ENCODE peak calls at places on chromosomes 1 and 21, in four cellular contexts. P, E, R and Y are unnamed samples.

GRCh38 chr1:101162736-101163405 is 73.9 kb upstream of the S1PR1 start:
- DNase-seq in P (no peak), E (no peak), R (no peak), Y (no peak)

GRCh38 chr21:17726047-17726446 is 93.1 kb downstream of the C21orf91 start:
- DNase-seq in E (peak), P (no peak), R (peak), Y (no peak)

GRCh38 chr1:162914601-162915000 is 53.6 kb upstream of the CCDC190 start:
- DNase-seq in E (no peak), P (no peak), R (no peak), Y (no peak)

GRCh38 chr1:20442920-20443625 is 42.9 kb downstream of the CAMK2N1 start:
- DNase-seq in E (no peak), P (no peak), R (peak), Y (no peak)

GRCh38 chr1:155513300-155513926 is 49.2 kb downstream of the ASH1L start:
- DNase-seq in E (no peak), P (no peak), R (peak), Y (no peak)

GRCh38 chr21:35346697-35347096 is 297.6 kb upstream of the RUNX1 start:
- DNase-seq in P (no peak), E (no peak), R (no peak), Y (no peak)

GRCh38 chr1:243939167-243939848 is 89.3 kb upstream of the AKT3 start:
- DNase-seq in E (no peak), P (no peak), R (no peak), Y (no peak)

GRCh38 chr1:3762873-3763228 is 9.7 kb upstream of the SMIM1 start:
- DNase-seq in R (no peak), P (no peak), E (no peak), Y (no peak)

GRCh38 chr1:170864238-170864637 is 71.1 kb upstream of the MROH9 start:
- DNase-seq in R (no peak), E (no peak), P (no peak), Y (no peak)

GRCh38 chr1:165928075-165928731 is 100.8 kb downstream of the UCK2 start:
- DNase-seq in E (peak), R (peak), P (no peak), Y (no peak)

GRCh38 chr1:69167876-69168275 is 399.8 kb upstream of the LRRC7 start:
- DNase-seq in E (no peak), R (no peak), P (no peak), Y (no peak)

GRCh38 chr1:29453502-29454240 is 217.3 kb downstream of the PTPRU start:
- DNase-seq in E (peak), R (peak), P (peak), Y (no peak)

GRCh38 chr1:88799433-88799832 is 91.9 kb downstream of the GTF2B start:
- DNase-seq in R (no peak), E (no peak), P (no peak), Y (no peak)

GRCh38 chr1:6140413-6140812 is 39.7 kb downstream of the CHD5 start:
- DNase-seq in P (no peak), R (no peak), E (no peak), Y (no peak)

GRCh38 chr1:100597069-100597741 is 59.3 kb downstream of the GPR88 start:
- DNase-seq in R (peak), E (no peak), P (no peak), Y (no peak)

GRCh38 chr1:154466879-154467767 is 34.9 kb upstream of the TDRD10 start:
- DNase-seq in P (no peak), R (no peak), E (no peak), Y (no peak)

GRCh38 chr1:59879556-59879955 is 47.0 kb downstream of the CYP2J2 start:
- DNase-seq in R (peak), P (no peak), E (peak), Y (peak)

GRCh38 chr1:32963746-32964460 is 706 bp downstream of the RNF19B start:
- DNase-seq in R (peak), P (peak), E (no peak), Y (peak)
- TF ChIP-seq POLR2AphosphoS5 in R (no peak), P (no peak), E (no peak), Y (peak)

DNA sequence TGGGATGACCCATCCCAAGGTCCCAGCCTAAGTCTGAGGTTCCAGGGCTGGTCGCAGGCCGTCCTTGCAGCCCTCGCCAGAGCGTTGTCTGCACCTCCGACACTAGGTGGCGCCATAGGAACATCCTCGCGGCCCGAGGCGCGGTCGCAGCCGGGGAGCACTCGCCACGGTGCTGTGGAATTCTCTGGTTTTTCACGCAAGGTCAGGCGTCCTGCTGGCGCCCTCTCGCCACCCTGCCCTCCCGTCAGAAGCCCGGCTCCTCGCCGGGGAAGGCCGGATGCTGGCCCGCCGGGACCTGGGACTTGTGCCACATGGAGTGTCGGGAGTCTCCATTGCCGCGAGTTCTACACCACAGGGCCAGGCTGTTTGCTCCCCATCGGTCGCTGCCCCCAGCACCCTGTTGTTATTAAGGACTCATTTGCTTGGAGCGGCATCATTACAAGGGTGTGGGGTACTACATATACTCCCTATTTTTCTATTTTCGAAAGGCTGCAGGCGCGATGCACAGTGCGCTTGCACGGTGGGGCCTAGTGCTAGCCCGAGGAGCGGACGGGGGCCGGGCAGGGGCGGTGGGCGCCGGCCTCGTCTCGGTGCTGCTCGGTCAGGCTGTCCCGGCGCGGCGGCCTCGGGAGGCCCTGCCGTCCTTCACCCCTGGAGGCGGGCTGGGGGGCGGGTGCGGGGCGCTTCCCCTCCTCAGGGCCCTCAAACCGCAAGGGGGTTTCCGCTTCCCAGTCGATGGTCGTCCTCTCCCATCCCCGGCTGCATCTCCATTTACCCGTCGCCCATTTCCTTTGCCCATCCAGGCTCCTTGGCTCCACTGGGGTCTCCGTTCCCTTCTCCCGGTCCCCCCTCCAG is 196.6 kb upstream of the LMO4 start:
- DNase-seq in E (peak), P (peak), R (peak), Y (peak)
- TF ChIP-seq POLR2AphosphoS5 in E (no peak), P (no peak), R (no peak), Y (peak)

GRCh38 chr1:158838660-158839059 is 7.5 kb downstream of the MNDA start:
- DNase-seq in P (no peak), R (no peak), E (no peak), Y (no peak)
- TF ChIP-seq POLR2AphosphoS5 in P (no peak), R (no peak), E (no peak), Y (no peak)

DNA sequence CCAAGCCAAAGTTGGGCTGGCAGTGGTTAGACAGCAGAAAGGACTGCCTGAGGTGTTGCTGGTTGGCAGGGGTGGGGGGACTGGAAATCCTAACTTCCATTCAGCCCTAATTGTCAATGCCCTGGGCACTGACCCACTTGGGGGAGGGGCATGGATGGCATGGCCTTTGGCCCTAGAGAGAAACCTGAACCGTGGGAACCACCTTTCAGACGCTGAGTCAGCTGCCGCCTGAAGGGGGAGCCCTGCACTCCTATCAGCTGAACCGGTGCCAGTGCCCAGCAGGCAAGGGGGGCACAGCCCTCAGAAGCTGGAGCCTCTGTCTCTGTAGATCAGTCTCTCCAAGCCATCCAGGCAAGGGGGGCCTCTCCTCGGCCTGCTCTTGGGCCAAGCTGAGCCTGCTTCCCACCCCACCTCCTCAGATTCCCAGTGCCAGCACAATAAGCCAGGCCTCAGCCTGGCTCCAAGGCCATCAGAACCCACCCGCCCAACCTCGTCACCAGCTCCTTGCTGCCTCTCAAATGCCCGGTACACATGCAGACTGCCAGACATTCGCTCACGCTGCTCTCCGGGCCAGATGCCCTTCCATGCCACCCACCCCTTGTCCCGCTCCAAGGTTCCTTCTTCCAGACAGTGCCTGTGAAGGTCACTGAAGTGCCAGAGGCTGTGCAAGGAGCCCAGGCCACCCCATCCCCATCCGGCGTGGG is 11.6 kb downstream of the TINAGL1 start:
- DNase-seq in R (peak), E (peak), P (peak), Y (peak)
- TF ChIP-seq POLR2AphosphoS5 in R (no peak), E (no peak), P (no peak), Y (no peak)

GRCh38 chr1:45326627-45327591 is at the start of gene HPDL:
- DNase-seq in P (peak), R (peak), E (no peak), Y (peak)
- TF ChIP-seq POLR2AphosphoS5 in P (peak), R (no peak), E (no peak), Y (peak)

DNA sequence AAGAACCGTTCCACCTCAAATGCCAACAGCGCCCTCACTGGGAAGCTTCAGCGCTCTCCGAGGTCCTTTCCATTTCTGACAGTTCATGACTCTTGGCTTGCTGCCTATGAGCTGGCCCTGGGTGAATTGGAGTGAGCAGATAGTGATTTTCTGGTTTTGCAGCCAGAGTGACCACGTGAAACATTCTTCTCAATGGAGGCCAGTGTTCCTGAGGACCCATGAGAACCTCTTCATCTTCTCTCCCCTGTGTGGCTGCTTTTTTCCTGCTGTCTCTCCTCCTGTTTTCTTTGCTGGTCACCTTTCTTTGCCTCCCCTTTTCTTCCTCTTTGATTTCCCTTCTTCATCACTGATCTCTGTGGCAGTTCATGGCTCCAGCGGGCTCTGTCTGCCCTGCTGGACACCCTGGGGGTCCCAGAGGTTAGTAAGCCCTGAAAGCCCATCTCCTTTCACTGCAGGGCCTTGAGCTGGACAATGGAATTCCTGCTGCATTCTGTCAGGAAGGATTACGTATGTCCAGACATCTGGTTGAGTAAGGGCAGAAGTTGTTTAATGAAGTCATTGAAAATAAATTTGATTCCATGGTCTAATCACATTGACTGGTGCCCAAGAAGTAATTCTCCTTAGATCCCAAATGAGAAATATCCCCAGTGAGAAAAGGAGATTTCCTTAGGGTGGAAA is 29.9 kb downstream of the VASH2 start:
- DNase-seq in R (no peak), E (no peak), P (no peak), Y (no peak)
- TF ChIP-seq POLR2AphosphoS5 in R (no peak), E (no peak), P (no peak), Y (no peak)

GRCh38 chr1:234862360-234862943 is 252.5 kb upstream of the IRF2BP2 start:
- DNase-seq in P (no peak), E (peak), R (no peak), Y (no peak)

GRCh38 chr1:234865171-234866006 is 255.4 kb upstream of the IRF2BP2 start:
- DNase-seq in P (no peak), E (no peak), R (no peak), Y (no peak)

GRCh38 chr1:234864116-234864515 is 254.1 kb upstream of the IRF2BP2 start:
- DNase-seq in P (no peak), R (no peak), E (no peak), Y (no peak)

GRCh38 chr1:234862944-234863515 is 253.1 kb upstream of the IRF2BP2 start:
- DNase-seq in E (peak), R (no peak), P (no peak), Y (peak)

GRCh38 chr1:234863596-234863995 is 253.6 kb upstream of the IRF2BP2 start:
- DNase-seq in P (no peak), E (no peak), R (no peak), Y (peak)
- TF ChIP-seq POLR2AphosphoS5 in P (no peak), E (no peak), R (no peak), Y (no peak)

GRCh38 chr21:28212056-28212455 is 780.6 kb downstream of the LTN1 start:
- DNase-seq in R (no peak), E (no peak), P (no peak), Y (no peak)
- TF ChIP-seq POLR2AphosphoS5 in R (no peak), E (no peak), P (no peak), Y (no peak)

DNA sequence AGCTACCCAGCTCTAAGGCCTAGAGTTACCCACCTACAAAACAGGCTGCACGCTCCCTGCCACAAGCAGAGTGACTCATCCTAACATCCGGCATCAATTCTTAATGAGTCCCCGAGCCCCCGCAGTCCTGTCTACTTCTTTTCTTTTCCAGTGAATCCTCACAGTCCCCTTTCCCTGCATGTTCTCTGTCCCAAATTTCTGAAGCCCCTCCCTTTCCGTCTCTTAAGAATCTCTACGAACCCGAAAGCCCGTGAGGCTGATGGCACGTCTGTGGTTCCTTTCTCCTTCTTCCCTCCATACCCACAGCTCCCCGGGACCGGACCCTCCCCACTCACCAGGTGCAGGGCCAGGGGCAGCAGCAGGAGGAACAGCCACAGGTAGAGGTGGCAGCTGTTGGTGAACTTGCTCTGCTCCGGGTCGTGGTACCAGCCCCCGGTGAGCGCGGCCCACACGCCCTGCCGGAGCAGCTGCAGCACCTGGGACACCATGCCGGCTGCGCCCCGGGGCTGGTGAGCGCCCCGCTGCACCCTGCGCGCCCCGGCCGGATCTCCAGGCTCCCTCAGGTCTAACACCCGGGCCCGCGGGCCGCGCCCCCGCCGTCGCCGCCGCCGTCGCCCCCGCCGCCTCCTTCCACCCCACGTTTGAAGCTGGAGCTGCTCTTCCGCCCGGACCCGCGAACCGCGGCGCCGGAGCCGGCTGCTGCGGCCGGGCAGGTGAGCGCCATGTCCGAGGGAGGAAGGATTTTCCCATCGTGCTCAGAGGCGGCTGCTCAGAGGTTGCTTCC is at the start of gene PCNX2:
- DNase-seq in R (peak), E (no peak), P (peak), Y (peak)
- TF ChIP-seq POLR2AphosphoS5 in R (peak), E (no peak), P (no peak), Y (peak)

GRCh38 chr1:113950908-113951307 is 21.8 kb downstream of the HIPK1 start:
- DNase-seq in R (no peak), P (no peak), E (no peak), Y (no peak)

GRCh38 chr1:113946668-113947387 is 17.7 kb downstream of the HIPK1 start:
- DNase-seq in R (no peak), P (no peak), E (peak), Y (no peak)

GRCh38 chr1:113947388-113948107 is 18.4 kb downstream of the HIPK1 start:
- DNase-seq in R (no peak), P (no peak), E (no peak), Y (no peak)

GRCh38 chr1:113951719-113952118 is 22.6 kb downstream of the HIPK1 start:
- DNase-seq in R (no peak), P (no peak), E (no peak), Y (no peak)

DNA sequence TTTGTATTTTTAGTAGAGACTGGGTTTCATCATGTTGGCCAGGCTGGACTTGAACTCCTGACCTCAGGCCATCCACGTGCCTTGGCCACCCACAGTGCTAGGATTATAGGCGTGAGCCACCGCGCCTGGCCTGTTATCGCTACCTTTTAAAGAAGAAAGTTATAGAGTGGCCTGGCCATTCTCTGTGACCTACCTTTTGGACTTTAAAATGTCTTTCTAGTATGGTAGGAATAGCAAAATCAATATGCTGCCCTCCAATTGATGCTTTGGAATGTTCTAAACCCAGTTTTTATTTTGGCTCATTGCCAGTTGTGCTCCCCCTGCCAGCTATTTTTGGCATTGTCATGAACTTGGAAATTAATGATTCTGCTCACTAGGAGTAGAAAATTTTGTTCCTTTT is 19.9 kb downstream of the HIPK1 start:
- DNase-seq in E (no peak), P (no peak), R (peak), Y (no peak)
- TF ChIP-seq POLR2AphosphoS5 in E (no peak), P (no peak), R (no peak), Y (no peak)